ENCODE peak calls at places on chromosomes 2 and 18, in five cellular contexts. One of them, this sample, is unnamed.

GRCh38 chr18:55340998-55341397 is 247.0 kb downstream of the TCF4 start:
- DNase-seq in HFF-Myc: no peak
- DNase-seq in mesothelial cell of epicardium: no peak
- DNase-seq in osteocyte: no peak
- DNase-seq in stomach: no peak
- DNase-seq in this sample: no peak

GRCh38 chr18:47175283-47175894 is 775 bp downstream of the IER3IP1 start:
- DNase-seq in HFF-Myc: no peak
- DNase-seq in mesothelial cell of epicardium: peak
- DNase-seq in osteocyte: no peak
- DNase-seq in stomach: no peak
- DNase-seq in this sample: no peak

GRCh38 chr2:162065767-162066166 is 8.2 kb downstream of the DPP4 start:
- DNase-seq in HFF-Myc: no peak
- DNase-seq in mesothelial cell of epicardium: no peak
- DNase-seq in osteocyte: no peak
- DNase-seq in stomach: no peak
- DNase-seq in this sample: no peak

GRCh38 chr2:174492963-174493431 is 6.2 kb upstream of the GPR155 start:
- DNase-seq in HFF-Myc: no peak
- DNase-seq in mesothelial cell of epicardium: no peak
- DNase-seq in osteocyte: no peak
- DNase-seq in stomach: no peak
- DNase-seq in this sample: no peak

GRCh38 chr2:62369549-62370164 is 136.3 kb downstream of the TMEM17 start:
- DNase-seq in HFF-Myc: no peak
- DNase-seq in mesothelial cell of epicardium: no peak
- DNase-seq in osteocyte: no peak
- DNase-seq in stomach: no peak
- DNase-seq in this sample: no peak

GRCh38 chr18:35616664-35617423 is 35.3 kb downstream of the GALNT1 start:
- DNase-seq in HFF-Myc: peak
- DNase-seq in mesothelial cell of epicardium: no peak
- DNase-seq in osteocyte: no peak
- DNase-seq in stomach: peak
- DNase-seq in this sample: no peak

GRCh38 chr2:8298783-8299182 is 383.1 kb upstream of the ID2 start:
- DNase-seq in HFF-Myc: no peak
- DNase-seq in mesothelial cell of epicardium: no peak
- DNase-seq in osteocyte: peak
- DNase-seq in stomach: no peak
- DNase-seq in this sample: no peak

GRCh38 chr18:24964213-24964612 is 387.8 kb downstream of the ZNF521 start:
- DNase-seq in HFF-Myc: no peak
- DNase-seq in mesothelial cell of epicardium: no peak
- DNase-seq in osteocyte: no peak
- DNase-seq in stomach: no peak
- DNase-seq in this sample: no peak

GRCh38 chr18:28015671-28016070 is 161.3 kb downstream of the CDH2 start:
- DNase-seq in HFF-Myc: no peak
- DNase-seq in mesothelial cell of epicardium: no peak
- DNase-seq in osteocyte: no peak
- DNase-seq in stomach: no peak
- DNase-seq in this sample: no peak

GRCh38 chr18:28018361-28018760 is 158.6 kb downstream of the CDH2 start:
- DNase-seq in HFF-Myc: no peak
- DNase-seq in mesothelial cell of epicardium: no peak
- DNase-seq in osteocyte: no peak
- DNase-seq in stomach: no peak
- DNase-seq in this sample: no peak

GRCh38 chr18:28007841-28008240 is 169.1 kb downstream of the CDH2 start:
- DNase-seq in HFF-Myc: no peak
- DNase-seq in mesothelial cell of epicardium: no peak
- DNase-seq in osteocyte: no peak
- DNase-seq in stomach: no peak
- DNase-seq in this sample: no peak

GRCh38 chr18:28009589-28009988 is 167.3 kb downstream of the CDH2 start:
- DNase-seq in HFF-Myc: no peak
- DNase-seq in mesothelial cell of epicardium: no peak
- DNase-seq in osteocyte: no peak
- DNase-seq in stomach: no peak
- DNase-seq in this sample: no peak

DNA sequence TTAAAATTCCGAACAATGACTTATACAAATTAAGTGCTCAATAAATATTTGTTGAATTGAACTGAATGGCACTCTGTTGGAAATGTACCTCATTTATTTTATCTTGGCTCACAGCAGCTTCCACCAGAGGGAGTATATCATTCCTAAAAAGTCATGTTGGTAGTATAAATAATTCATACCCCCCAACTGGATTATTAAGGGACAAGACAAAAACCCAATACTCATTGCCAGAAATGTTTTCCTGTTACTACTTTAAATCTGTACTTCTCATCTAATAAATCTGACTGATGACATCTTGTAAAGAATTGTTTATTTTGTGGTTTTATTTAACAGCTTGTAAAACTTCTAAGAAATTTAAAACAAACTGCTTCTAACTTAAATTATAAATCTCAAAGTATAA is 163.9 kb downstream of the CDH2 start:
- DNase-seq in HFF-Myc: peak
- DNase-seq in mesothelial cell of epicardium: no peak
- DNase-seq in osteocyte: no peak
- DNase-seq in stomach: no peak
- DNase-seq in this sample: no peak
- TF ChIP-seq CTCF in HFF-Myc: peak
- TF ChIP-seq CTCF in mesothelial cell of epicardium: no peak
- TF ChIP-seq CTCF in osteocyte: peak
- TF ChIP-seq CTCF in stomach: no peak
- TF ChIP-seq CTCF in this sample: peak

GRCh38 chr2:187438459-187438858 is 9.6 kb downstream of the CALCRL start:
- DNase-seq in HFF-Myc: no peak
- DNase-seq in mesothelial cell of epicardium: no peak
- DNase-seq in osteocyte: no peak
- DNase-seq in stomach: no peak
- DNase-seq in this sample: no peak
- TF ChIP-seq CTCF in HFF-Myc: no peak
- TF ChIP-seq CTCF in mesothelial cell of epicardium: no peak
- TF ChIP-seq CTCF in osteocyte: no peak
- TF ChIP-seq CTCF in stomach: no peak
- TF ChIP-seq CTCF in this sample: no peak

DNA sequence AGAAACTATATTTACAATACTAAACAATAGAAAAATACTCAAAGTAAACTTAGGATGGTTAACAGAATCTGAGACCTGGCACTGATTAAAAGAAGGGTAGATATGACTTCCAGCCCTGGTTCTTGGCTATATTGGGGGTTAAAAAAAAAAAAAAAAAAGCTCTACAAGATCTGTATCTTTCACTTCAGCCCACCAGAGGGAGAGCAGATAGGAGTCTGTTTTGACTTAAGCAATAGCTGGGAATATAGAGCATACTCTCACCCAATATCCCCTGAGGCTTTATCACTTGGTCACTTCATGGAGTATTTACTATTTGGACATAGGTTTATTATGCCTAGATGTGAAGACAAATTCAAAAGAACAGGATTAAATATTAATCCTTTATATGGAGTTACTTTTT is 598.9 kb upstream of the LINC00305 start:
- DNase-seq in HFF-Myc: no peak
- DNase-seq in mesothelial cell of epicardium: no peak
- DNase-seq in osteocyte: no peak
- DNase-seq in stomach: no peak
- DNase-seq in this sample: no peak
- TF ChIP-seq CTCF in HFF-Myc: no peak
- TF ChIP-seq CTCF in mesothelial cell of epicardium: no peak
- TF ChIP-seq CTCF in osteocyte: no peak
- TF ChIP-seq CTCF in stomach: no peak
- TF ChIP-seq CTCF in this sample: no peak

DNA sequence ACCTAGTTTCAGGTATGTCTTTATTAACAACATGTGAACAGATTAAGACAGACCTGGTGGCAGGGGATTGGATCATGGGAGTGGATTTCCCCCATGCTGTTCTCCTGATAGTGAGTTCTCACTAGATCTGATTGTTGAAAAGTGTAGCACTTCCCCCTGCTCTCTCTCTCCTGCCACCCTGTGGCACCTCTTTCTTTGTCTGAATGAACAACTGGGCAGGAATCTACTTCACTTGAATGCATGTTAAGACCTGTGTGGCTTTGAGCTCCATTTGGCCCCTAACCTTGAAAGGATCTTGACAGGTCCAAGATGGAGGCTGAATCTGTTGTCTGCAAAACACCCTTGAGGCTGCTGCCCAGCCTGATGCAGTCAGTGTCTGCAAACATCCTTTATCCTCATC is 194.4 kb downstream of the RNF144A start:
- DNase-seq in HFF-Myc: no peak
- DNase-seq in mesothelial cell of epicardium: no peak
- DNase-seq in osteocyte: peak
- DNase-seq in stomach: no peak
- DNase-seq in this sample: no peak
- TF ChIP-seq CTCF in HFF-Myc: peak
- TF ChIP-seq CTCF in mesothelial cell of epicardium: no peak
- TF ChIP-seq CTCF in osteocyte: peak
- TF ChIP-seq CTCF in stomach: no peak
- TF ChIP-seq CTCF in this sample: peak

DNA sequence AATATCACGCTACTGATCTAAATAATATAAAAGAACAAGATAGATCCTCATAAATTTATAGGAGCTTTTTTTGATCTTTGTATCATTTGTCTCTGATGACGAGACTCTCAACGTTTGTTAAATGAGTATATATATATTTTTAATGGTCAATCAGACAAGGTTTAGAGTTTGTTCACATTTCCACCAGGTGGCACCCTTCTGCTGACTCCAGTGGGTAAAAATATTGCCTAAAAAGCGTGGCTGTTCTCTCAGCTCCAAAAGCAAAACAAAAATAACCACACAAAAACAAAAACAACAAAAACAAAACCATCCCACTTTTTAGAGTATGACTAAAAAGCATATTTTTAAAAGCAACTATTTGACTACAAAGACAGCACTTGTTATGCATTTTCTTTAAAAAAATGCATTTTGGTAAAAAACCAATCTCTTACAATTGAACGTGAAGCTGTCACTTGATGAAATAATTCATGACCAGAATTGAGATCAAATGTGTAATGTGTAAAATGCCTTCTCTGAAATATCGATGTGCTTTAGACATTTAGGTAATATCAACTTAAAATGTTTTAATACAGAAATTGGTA is 723.2 kb downstream of the DPP10 start:
- DNase-seq in HFF-Myc: no peak
- DNase-seq in mesothelial cell of epicardium: no peak
- DNase-seq in osteocyte: no peak
- DNase-seq in stomach: no peak
- DNase-seq in this sample: no peak
- TF ChIP-seq CTCF in HFF-Myc: peak
- TF ChIP-seq CTCF in mesothelial cell of epicardium: peak
- TF ChIP-seq CTCF in osteocyte: peak
- TF ChIP-seq CTCF in stomach: no peak
- TF ChIP-seq CTCF in this sample: peak

GRCh38 chr2:160087854-160088745 is 25.7 kb upstream of the PLA2R1 start:
- DNase-seq in HFF-Myc: no peak
- DNase-seq in mesothelial cell of epicardium: no peak
- DNase-seq in osteocyte: no peak
- DNase-seq in stomach: no peak
- DNase-seq in this sample: no peak
- TF ChIP-seq CTCF in HFF-Myc: no peak
- TF ChIP-seq CTCF in mesothelial cell of epicardium: no peak
- TF ChIP-seq CTCF in osteocyte: no peak
- TF ChIP-seq CTCF in stomach: no peak
- TF ChIP-seq CTCF in this sample: no peak

GRCh38 chr2:179741317-179741716 is 120.1 kb downstream of the ZNF385B start:
- DNase-seq in HFF-Myc: no peak
- DNase-seq in mesothelial cell of epicardium: no peak
- DNase-seq in osteocyte: no peak
- DNase-seq in stomach: no peak
- DNase-seq in this sample: no peak
- TF ChIP-seq CTCF in HFF-Myc: no peak
- TF ChIP-seq CTCF in mesothelial cell of epicardium: no peak
- TF ChIP-seq CTCF in osteocyte: no peak
- TF ChIP-seq CTCF in stomach: no peak
- TF ChIP-seq CTCF in this sample: no peak

DNA sequence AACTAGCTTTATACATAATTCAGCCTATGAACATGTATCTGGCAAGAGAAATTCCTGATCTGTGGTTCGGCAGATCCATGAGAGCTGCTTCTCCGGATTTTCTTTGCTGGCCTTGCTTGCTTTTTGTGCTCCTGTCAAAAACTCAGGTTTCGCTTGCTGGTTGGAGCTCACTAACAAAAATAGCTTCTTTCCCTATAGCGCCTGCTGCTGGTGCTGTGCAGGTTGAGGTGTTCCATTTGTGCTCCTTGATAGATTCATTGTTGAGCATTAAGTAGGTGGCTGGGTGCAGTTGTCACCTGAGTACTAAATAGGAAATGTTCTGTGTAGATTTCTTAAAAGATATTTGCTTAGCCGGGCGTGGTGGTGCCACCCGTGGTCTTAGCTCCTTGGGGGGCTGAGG is 148.1 kb downstream of the PRPF40A start:
- DNase-seq in HFF-Myc: no peak
- DNase-seq in mesothelial cell of epicardium: no peak
- DNase-seq in osteocyte: no peak
- DNase-seq in stomach: no peak
- DNase-seq in this sample: no peak
- TF ChIP-seq CTCF in HFF-Myc: no peak
- TF ChIP-seq CTCF in mesothelial cell of epicardium: no peak
- TF ChIP-seq CTCF in osteocyte: no peak
- TF ChIP-seq CTCF in stomach: no peak
- TF ChIP-seq CTCF in this sample: no peak

GRCh38 chr18:668263-668662 is 10.8 kb downstream of the TYMS start:
- DNase-seq in HFF-Myc: no peak
- DNase-seq in mesothelial cell of epicardium: no peak
- DNase-seq in osteocyte: no peak
- DNase-seq in stomach: no peak
- DNase-seq in this sample: no peak

GRCh38 chr18:662197-662596 is 4.7 kb downstream of the TYMS start:
- DNase-seq in HFF-Myc: no peak
- DNase-seq in mesothelial cell of epicardium: no peak
- DNase-seq in osteocyte: no peak
- DNase-seq in stomach: no peak
- DNase-seq in this sample: no peak

GRCh38 chr18:666628-667027 is 9.2 kb downstream of the TYMS start:
- DNase-seq in HFF-Myc: no peak
- DNase-seq in mesothelial cell of epicardium: no peak
- DNase-seq in osteocyte: no peak
- DNase-seq in stomach: no peak
- DNase-seq in this sample: no peak

GRCh38 chr18:669077-669476 is 11.6 kb downstream of the TYMS start:
- DNase-seq in HFF-Myc: no peak
- DNase-seq in mesothelial cell of epicardium: no peak
- DNase-seq in osteocyte: no peak
- DNase-seq in stomach: no peak
- DNase-seq in this sample: no peak

GRCh38 chr18:666177-666576 is 8.7 kb downstream of the TYMS start:
- DNase-seq in HFF-Myc: no peak
- DNase-seq in mesothelial cell of epicardium: no peak
- DNase-seq in osteocyte: no peak
- DNase-seq in stomach: no peak
- DNase-seq in this sample: no peak
- TF ChIP-seq CTCF in HFF-Myc: peak
- TF ChIP-seq CTCF in mesothelial cell of epicardium: no peak
- TF ChIP-seq CTCF in osteocyte: no peak
- TF ChIP-seq CTCF in stomach: no peak
- TF ChIP-seq CTCF in this sample: no peak

GRCh38 chr2:171723724-171724683 is 36.7 kb downstream of the DYNC1I2 start:
- DNase-seq in HFF-Myc: peak
- DNase-seq in mesothelial cell of epicardium: no peak
- DNase-seq in osteocyte: no peak
- DNase-seq in stomach: peak
- DNase-seq in this sample: no peak
- TF ChIP-seq CTCF in HFF-Myc: peak
- TF ChIP-seq CTCF in mesothelial cell of epicardium: no peak
- TF ChIP-seq CTCF in osteocyte: no peak
- TF ChIP-seq CTCF in stomach: no peak
- TF ChIP-seq CTCF in this sample: peak